ENCODE peak calls at places on chromosomes 4 and X, in four cellular contexts. W is naive thymus-derived CD4-positive, alpha-beta T cell; J is LoVo; A is NCI-H2107. I is an unnamed sample.
A peak's percentile ranks its signal among the peaks of the same experiment; 100 is the strongest.

GRCh38 chr4:185209031-185209851 is at the start of gene SNX25:
- DNase-seq in A (no peak), W (peak; percentile 77), J (peak; percentile 89), I (peak; percentile 66)

GRCh38 chr4:85474818-85475630 is at the start of gene ARHGAP24:
- DNase-seq in W (no peak), A (peak; percentile 82), J (peak; percentile 32), I (peak; percentile 83)

GRCh38 chrX:140817943-140818342 is 108.4 kb downstream of the LINC00632 start:
- DNase-seq in A (no peak), W (no peak), J (peak; percentile 11), I (peak; percentile 0)

GRCh38 chr4:70892086-70892769 is 9.9 kb upstream of the MOB1B start:
- DNase-seq in W (no peak), J (no peak), A (no peak), I (no peak)

GRCh38 chr4:186030795-186031194 is 38.2 kb upstream of the TLR3 start:
- DNase-seq in A (no peak), J (no peak), W (no peak), I (no peak)

GRCh38 chrX:40152706-40153334 is 55.1 kb upstream of the BCOR start:
- DNase-seq in W (no peak), J (no peak), A (no peak), I (no peak)

GRCh38 chr4:165810726-165811125 is 62.3 kb upstream of the TLL1 start:
- DNase-seq in W (no peak), J (no peak), A (no peak), I (no peak)

GRCh38 chr4:71769434-71769833 is 14.4 kb downstream of the GC start:
- DNase-seq in J (no peak), W (no peak), A (no peak), I (no peak)

GRCh38 chr4:183758006-183758734 is 99.1 kb downstream of the TRAPPC11 start:
- DNase-seq in J (no peak), A (no peak), W (no peak), I (no peak)

GRCh38 chrX:155767101-155767878 is 113.9 kb upstream of the VAMP7 start:
- DNase-seq in W (peak; percentile 8), J (peak; percentile 44), A (no peak), I (peak; percentile 73)

GRCh38 chrX:107506596-107507031 is 57.2 kb downstream of the FRMPD3 start:
- DNase-seq in W (no peak), A (no peak), J (no peak), I (no peak)

GRCh38 chrX:70433848-70434351 is 10.7 kb upstream of the DLG3 start:
- DNase-seq in J (peak; percentile 74), A (peak; percentile 28), W (peak; percentile 59), I (peak; percentile 77)

I was measured in NCI-H1436.